ENCODE peak calls at places on chromosomes 4 and X, in seven cellular contexts. One of them, this sample, is unnamed.

GRCh38 chr4:100778431-100778830 is 260.6 kb upstream of the EMCN start:
- DNase-seq in epithelial cell of esophagus: no peak
- DNase-seq in erythroblast: no peak
- DNase-seq in choroid plexus epithelial cell: no peak
- DNase-seq in activated T-cell treated with anti-CD3 and anti-CD28 coated beads for 24 hours: no peak
- DNase-seq in amniotic stem cell: no peak
- DNase-seq in T-helper 9 cell: no peak
- DNase-seq in this sample: no peak

GRCh38 chr4:133149932-133150642 is 993 bp downstream of the PCDH10 start:
- DNase-seq in T-helper 9 cell: no peak
- DNase-seq in amniotic stem cell: no peak
- DNase-seq in choroid plexus epithelial cell: peak
- DNase-seq in epithelial cell of esophagus: no peak
- DNase-seq in erythroblast: no peak
- DNase-seq in activated T-cell treated with anti-CD3 and anti-CD28 coated beads for 24 hours: no peak
- DNase-seq in this sample: no peak

GRCh38 chr4:133150643-133151300 is 1.7 kb downstream of the PCDH10 start:
- DNase-seq in erythroblast: peak
- DNase-seq in epithelial cell of esophagus: peak
- DNase-seq in amniotic stem cell: no peak
- DNase-seq in T-helper 9 cell: no peak
- DNase-seq in choroid plexus epithelial cell: peak
- DNase-seq in activated T-cell treated with anti-CD3 and anti-CD28 coated beads for 24 hours: no peak
- DNase-seq in this sample: peak

GRCh38 chr4:99043346-99043745 is 45.2 kb downstream of the ADH5 start:
- DNase-seq in erythroblast: no peak
- DNase-seq in epithelial cell of esophagus: no peak
- DNase-seq in T-helper 9 cell: no peak
- DNase-seq in activated T-cell treated with anti-CD3 and anti-CD28 coated beads for 24 hours: no peak
- DNase-seq in choroid plexus epithelial cell: no peak
- DNase-seq in amniotic stem cell: no peak
- DNase-seq in this sample: no peak

GRCh38 chr4:38233727-38234478 is 273.7 kb downstream of the PTTG2 start:
- DNase-seq in T-helper 9 cell: no peak
- DNase-seq in activated T-cell treated with anti-CD3 and anti-CD28 coated beads for 24 hours: no peak
- DNase-seq in erythroblast: no peak
- DNase-seq in amniotic stem cell: no peak
- DNase-seq in choroid plexus epithelial cell: no peak
- DNase-seq in epithelial cell of esophagus: no peak
- DNase-seq in this sample: no peak

GRCh38 chr4:180650273-180650672 is 1592.9 kb upstream of the TENM3 start:
- DNase-seq in epithelial cell of esophagus: no peak
- DNase-seq in T-helper 9 cell: no peak
- DNase-seq in choroid plexus epithelial cell: no peak
- DNase-seq in erythroblast: no peak
- DNase-seq in amniotic stem cell: no peak
- DNase-seq in activated T-cell treated with anti-CD3 and anti-CD28 coated beads for 24 hours: no peak
- DNase-seq in this sample: no peak

GRCh38 chr4:7426525-7427171 is 8.1 kb downstream of the PSAPL1 start:
- DNase-seq in epithelial cell of esophagus: no peak
- DNase-seq in choroid plexus epithelial cell: no peak
- DNase-seq in T-helper 9 cell: no peak
- DNase-seq in amniotic stem cell: no peak
- DNase-seq in erythroblast: no peak
- DNase-seq in activated T-cell treated with anti-CD3 and anti-CD28 coated beads for 24 hours: no peak
- DNase-seq in this sample: no peak

GRCh38 chrX:11480626-11481025 is 185.1 kb downstream of the ARHGAP6 start:
- DNase-seq in erythroblast: peak
- DNase-seq in choroid plexus epithelial cell: peak
- DNase-seq in epithelial cell of esophagus: no peak
- DNase-seq in T-helper 9 cell: no peak
- DNase-seq in activated T-cell treated with anti-CD3 and anti-CD28 coated beads for 24 hours: no peak
- DNase-seq in amniotic stem cell: no peak
- DNase-seq in this sample: peak

GRCh38 chr4:30181512-30181911 is 538.7 kb upstream of the PCDH7 start:
- DNase-seq in epithelial cell of esophagus: no peak
- DNase-seq in T-helper 9 cell: no peak
- DNase-seq in activated T-cell treated with anti-CD3 and anti-CD28 coated beads for 24 hours: no peak
- DNase-seq in amniotic stem cell: no peak
- DNase-seq in erythroblast: no peak
- DNase-seq in choroid plexus epithelial cell: no peak
- DNase-seq in this sample: no peak

GRCh38 chr4:42906906-42907774 is 14.6 kb downstream of the GRXCR1 start:
- DNase-seq in amniotic stem cell: no peak
- DNase-seq in epithelial cell of esophagus: peak
- DNase-seq in T-helper 9 cell: no peak
- DNase-seq in choroid plexus epithelial cell: no peak
- DNase-seq in activated T-cell treated with anti-CD3 and anti-CD28 coated beads for 24 hours: no peak
- DNase-seq in erythroblast: no peak
- DNase-seq in this sample: no peak

GRCh38 chr4:19987746-19988145 is 264.0 kb upstream of the SLIT2 start:
- DNase-seq in erythroblast: no peak
- DNase-seq in choroid plexus epithelial cell: peak
- DNase-seq in amniotic stem cell: no peak
- DNase-seq in activated T-cell treated with anti-CD3 and anti-CD28 coated beads for 24 hours: no peak
- DNase-seq in epithelial cell of esophagus: peak
- DNase-seq in T-helper 9 cell: no peak
- DNase-seq in this sample: peak

GRCh38 chr4:78613522-78614311 is 62.1 kb downstream of the ANXA3 start:
- DNase-seq in T-helper 9 cell: no peak
- DNase-seq in choroid plexus epithelial cell: no peak
- DNase-seq in activated T-cell treated with anti-CD3 and anti-CD28 coated beads for 24 hours: no peak
- DNase-seq in epithelial cell of esophagus: no peak
- DNase-seq in erythroblast: peak
- DNase-seq in amniotic stem cell: no peak
- DNase-seq in this sample: no peak

GRCh38 chr4:74619931-74620702 is 174.2 kb downstream of the BTC start:
- DNase-seq in activated T-cell treated with anti-CD3 and anti-CD28 coated beads for 24 hours: no peak
- DNase-seq in amniotic stem cell: no peak
- DNase-seq in erythroblast: no peak
- DNase-seq in epithelial cell of esophagus: no peak
- DNase-seq in T-helper 9 cell: no peak
- DNase-seq in choroid plexus epithelial cell: peak
- DNase-seq in this sample: peak

GRCh38 chr4:39905656-39906055 is 72.1 kb downstream of the PDS5A start:
- DNase-seq in activated T-cell treated with anti-CD3 and anti-CD28 coated beads for 24 hours: no peak
- DNase-seq in erythroblast: no peak
- DNase-seq in choroid plexus epithelial cell: no peak
- DNase-seq in T-helper 9 cell: no peak
- DNase-seq in epithelial cell of esophagus: no peak
- DNase-seq in amniotic stem cell: no peak
- DNase-seq in this sample: no peak

GRCh38 chr4:123244233-123244632 is 152.4 kb upstream of the SPRY1 start:
- DNase-seq in T-helper 9 cell: no peak
- DNase-seq in activated T-cell treated with anti-CD3 and anti-CD28 coated beads for 24 hours: no peak
- DNase-seq in erythroblast: peak
- DNase-seq in amniotic stem cell: no peak
- DNase-seq in choroid plexus epithelial cell: peak
- DNase-seq in epithelial cell of esophagus: peak
- DNase-seq in this sample: peak

GRCh38 chrX:122504026-122504425 is 680.1 kb upstream of the GRIA3 start:
- DNase-seq in epithelial cell of esophagus: peak
- DNase-seq in choroid plexus epithelial cell: no peak
- DNase-seq in amniotic stem cell: no peak
- DNase-seq in T-helper 9 cell: no peak
- DNase-seq in activated T-cell treated with anti-CD3 and anti-CD28 coated beads for 24 hours: no peak
- DNase-seq in erythroblast: no peak
- DNase-seq in this sample: no peak

GRCh38 chr4:127623755-127624087 is 9.0 kb upstream of the INTU start:
- DNase-seq in choroid plexus epithelial cell: peak
- DNase-seq in erythroblast: peak
- DNase-seq in amniotic stem cell: no peak
- DNase-seq in epithelial cell of esophagus: no peak
- DNase-seq in T-helper 9 cell: no peak
- DNase-seq in activated T-cell treated with anti-CD3 and anti-CD28 coated beads for 24 hours: no peak
- DNase-seq in this sample: peak